ENCODE peak calls at places on chromosome 16, in six cellular contexts. W, Z, C, P, B and L are unnamed samples.

GRCh38 chr16:23803591-23804123 is 32.1 kb upstream of the PRKCB start:
- DNase-seq in B (no peak), W (peak), Z (peak), C (no peak), P (peak), L (peak)

GRCh38 chr16:70437017-70437581 is 1.8 kb downstream of the ST3GAL2 start:
- DNase-seq in W (no peak), P (peak), B (no peak), Z (peak), C (no peak), L (no peak)

GRCh38 chr16:86510465-86511261 is at the start of gene FOXF1:
- DNase-seq in Z (peak), P (peak), W (no peak), C (no peak), B (no peak), L (no peak)

GRCh38 chr16:2147981-2148671 is at the start of gene RAB26:
- DNase-seq in W (peak), P (peak), C (peak), Z (peak), B (peak), L (peak)

GRCh38 chr16:12120331-12120981 is 143.9 kb downstream of the SNX29 start:
- DNase-seq in B (no peak), W (no peak), P (no peak), Z (peak), C (no peak), L (no peak)

GRCh38 chr16:81868057-81868748 is 89.1 kb downstream of the PLCG2 start:
- DNase-seq in B (no peak), C (no peak), P (no peak), Z (no peak), W (no peak), L (no peak)

GRCh38 chr16:74252329-74252728 is 44.3 kb upstream of the PSMD7 start:
- DNase-seq in P (no peak), C (no peak), Z (no peak), W (no peak), B (no peak), L (no peak)

GRCh38 chr16:87391324-87391949 is 699 bp upstream of the MAP1LC3B start:
- DNase-seq in B (peak), Z (no peak), C (peak), P (no peak), W (peak), L (no peak)

GRCh38 chr16:88941051-88941932 is 35.7 kb downstream of the CBFA2T3 start:
- DNase-seq in Z (no peak), B (peak), P (no peak), C (no peak), W (peak), L (no peak)

GRCh38 chr16:29815032-29815721 is 775 bp upstream of the PAGR1 start:
- DNase-seq in W (peak), B (peak), Z (no peak), C (peak), P (no peak), L (no peak)

GRCh38 chr16:56885446-56886162 is 20.6 kb downstream of the SLC12A3 start:
- DNase-seq in W (no peak), C (no peak), B (no peak), P (no peak), Z (no peak), L (no peak)

GRCh38 chr16:10318798-10319500 is 66.9 kb upstream of the ATF7IP2 start:
- DNase-seq in C (no peak), Z (no peak), W (no peak), P (no peak), B (no peak), L (no peak)

GRCh38 chr16:73568769-73569168 is 520.8 kb upstream of the ZFHX3 start:
- DNase-seq in C (no peak), Z (no peak), B (no peak), W (no peak), P (no peak), L (no peak)

GRCh38 chr16:79599837-79600635 is 501 bp downstream of the MAF start:
- DNase-seq in Z (no peak), C (peak), B (peak), W (peak), P (no peak), L (no peak)

GRCh38 chr16:85536073-85536410 is 77.1 kb upstream of the GSE1 start:
- DNase-seq in P (peak), Z (no peak), C (no peak), W (no peak), B (peak), L (no peak)

GRCh38 chr16:89471225-89471624 is 19.1 kb downstream of the ANKRD11 start:
- DNase-seq in P (no peak), Z (peak), C (no peak), W (peak), B (no peak), L (peak)

GRCh38 chr16:50290856-50291255 is 24.5 kb downstream of the ADCY7 start:
- DNase-seq in W (no peak), P (no peak), B (no peak), C (no peak), Z (no peak), L (no peak)

GRCh38 chr16:14131774-14132695 is 60.9 kb downstream of the MRTFB start:
- DNase-seq in W (no peak), B (no peak), P (no peak), C (no peak), Z (peak), L (no peak)

GRCh38 chr16:89670496-89671431 is 13.1 kb downstream of the SPATA33 start:
- DNase-seq in P (peak), Z (peak), B (no peak), W (no peak), C (no peak), L (no peak)

GRCh38 chr16:75402174-75402820 is 31.0 kb downstream of the CFDP1 start:
- DNase-seq in Z (peak), W (no peak), C (no peak), P (peak), B (no peak), L (no peak)

GRCh38 chr16:53040788-53041187 is 11.9 kb downstream of the CHD9NB start:
- DNase-seq in C (no peak), W (no peak), B (no peak), Z (no peak), P (no peak), L (no peak)

GRCh38 chr16:8797364-8798173 is at the start of the genes PMM2 and TMEM186:
- DNase-seq in W (peak), Z (peak), B (peak), C (peak), P (peak), L (peak)
- TF ChIP-seq POLR2A in W (no peak), Z (peak), B (peak), C (no peak), P (peak), L (peak)

DNA sequence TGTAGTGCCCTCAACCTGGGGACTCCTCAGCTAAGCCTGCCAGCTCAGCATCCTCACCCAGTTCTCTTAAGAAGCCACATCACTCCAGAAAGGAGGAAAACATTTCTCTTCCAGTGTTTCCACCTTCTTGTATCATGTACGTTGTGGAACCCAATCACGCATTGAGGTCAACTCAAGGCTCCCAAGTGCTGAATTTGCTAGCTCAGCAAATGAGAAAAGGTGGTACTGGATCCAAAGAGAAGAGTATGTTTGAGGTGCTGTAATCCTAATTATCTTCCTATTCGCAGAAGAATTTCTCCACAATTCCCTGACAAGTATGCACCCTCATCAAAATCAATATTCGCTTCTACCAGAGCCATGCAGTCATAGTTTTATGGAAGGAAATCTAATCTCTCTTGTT is 335.0 kb upstream of the C16orf82 start:
- DNase-seq in Z (no peak), B (no peak), C (no peak), W (no peak), P (no peak), L (no peak)
- TF ChIP-seq POLR2A in Z (no peak), B (no peak), C (no peak), W (no peak), P (no peak), L (no peak)

DNA sequence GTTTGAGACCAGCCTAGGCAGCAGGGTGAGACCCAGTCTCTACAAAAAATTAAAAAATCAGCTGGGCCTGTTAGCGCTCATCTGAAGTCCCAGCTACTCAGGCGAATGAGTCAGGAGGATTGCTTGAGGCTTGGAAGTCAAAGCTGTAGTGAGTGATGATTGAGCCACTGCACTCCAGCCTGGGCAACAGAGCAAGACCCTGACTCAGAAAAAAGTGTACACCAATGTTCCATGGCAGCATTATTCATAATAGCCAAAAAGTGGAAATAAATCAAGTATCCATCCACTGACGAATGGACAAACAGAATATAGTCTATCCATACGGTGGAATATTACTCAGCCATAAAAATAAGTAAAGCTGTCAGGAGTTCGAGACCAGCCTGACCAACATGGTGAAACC is 2.6 kb downstream of the NMRAL1 start:
- DNase-seq in P (no peak), Z (no peak), B (no peak), W (no peak), C (no peak), L (no peak)
- TF ChIP-seq POLR2A in P (no peak), Z (no peak), B (no peak), W (no peak), C (no peak), L (no peak)

GRCh38 chr16:54954220-54954619 is 23.6 kb downstream of the IRX5 start:
- DNase-seq in W (no peak), Z (no peak), B (no peak), C (no peak), P (no peak), L (no peak)
- TF ChIP-seq POLR2A in W (no peak), Z (no peak), B (no peak), C (no peak), P (no peak), L (no peak)

GRCh38 chr16:27235055-27235937 is 32.0 kb downstream of the KDM8 start:
- DNase-seq in C (peak), Z (peak), W (peak), P (peak), B (peak), L (peak)
- TF ChIP-seq POLR2A in C (no peak), Z (no peak), W (no peak), P (no peak), B (no peak), L (no peak)